ENCODE peak calls at places on chromosomes 13 and 19, in ten cellular contexts. One of them, this sample, is unnamed.

GRCh38 chr13:99605417-99606321 is 104.4 kb downstream of the TM9SF2 start:
- DNase-seq in fibroblast of the conjunctiva: no peak
- DNase-seq in MCF 10A: peak
- DNase-seq in Caco-2: peak
- DNase-seq in stimulated activated CD4-positive, alpha-beta T cell treated with anti-CD3 and anti-CD28 coated beads, Interleukin-1b, Interleukin-23, amount 100 ng/mL, for 1 hour: no peak
- DNase-seq in posterior cingulate gyrus: no peak
- DNase-seq in AG10803: peak
- DNase-seq in stimulated activated CD8-positive, alpha-beta memory T cell treated with anti-CD3 and anti-CD28 coated beads, Interleukin-7, amount 100 ng/mL, for 48 hours: peak
- DNase-seq in EH: peak
- DNase-seq in activated naive CD8-positive, alpha-beta T cell treated with anti-CD3 and anti-CD28 coated beads, Interleukin-2, amount 50 U/mL, for 24 hours: peak
- DNase-seq in this sample: no peak

GRCh38 chr13:49304763-49305695 is 57.3 kb downstream of the CDADC1 start:
- DNase-seq in stimulated activated CD8-positive, alpha-beta memory T cell treated with anti-CD3 and anti-CD28 coated beads, Interleukin-7, amount 100 ng/mL, for 48 hours: no peak
- DNase-seq in AG10803: no peak
- DNase-seq in Caco-2: no peak
- DNase-seq in fibroblast of the conjunctiva: no peak
- DNase-seq in activated naive CD8-positive, alpha-beta T cell treated with anti-CD3 and anti-CD28 coated beads, Interleukin-2, amount 50 U/mL, for 24 hours: no peak
- DNase-seq in EH: no peak
- DNase-seq in posterior cingulate gyrus: no peak
- DNase-seq in MCF 10A: no peak
- DNase-seq in stimulated activated CD4-positive, alpha-beta T cell treated with anti-CD3 and anti-CD28 coated beads, Interleukin-1b, Interleukin-23, amount 100 ng/mL, for 1 hour: no peak
- DNase-seq in this sample: no peak

GRCh38 chr19:46732966-46733692 is 12.7 kb upstream of the FKRP start:
- DNase-seq in MCF 10A: no peak
- DNase-seq in fibroblast of the conjunctiva: no peak
- DNase-seq in AG10803: no peak
- DNase-seq in posterior cingulate gyrus: no peak
- DNase-seq in Caco-2: no peak
- DNase-seq in activated naive CD8-positive, alpha-beta T cell treated with anti-CD3 and anti-CD28 coated beads, Interleukin-2, amount 50 U/mL, for 24 hours: no peak
- DNase-seq in stimulated activated CD8-positive, alpha-beta memory T cell treated with anti-CD3 and anti-CD28 coated beads, Interleukin-7, amount 100 ng/mL, for 48 hours: no peak
- DNase-seq in EH: peak
- DNase-seq in stimulated activated CD4-positive, alpha-beta T cell treated with anti-CD3 and anti-CD28 coated beads, Interleukin-1b, Interleukin-23, amount 100 ng/mL, for 1 hour: no peak
- DNase-seq in this sample: no peak

GRCh38 chr13:59691501-59692066 is 472.1 kb downstream of the DIAPH3 start:
- DNase-seq in posterior cingulate gyrus: no peak
- DNase-seq in stimulated activated CD4-positive, alpha-beta T cell treated with anti-CD3 and anti-CD28 coated beads, Interleukin-1b, Interleukin-23, amount 100 ng/mL, for 1 hour: no peak
- DNase-seq in stimulated activated CD8-positive, alpha-beta memory T cell treated with anti-CD3 and anti-CD28 coated beads, Interleukin-7, amount 100 ng/mL, for 48 hours: no peak
- DNase-seq in Caco-2: no peak
- DNase-seq in activated naive CD8-positive, alpha-beta T cell treated with anti-CD3 and anti-CD28 coated beads, Interleukin-2, amount 50 U/mL, for 24 hours: no peak
- DNase-seq in AG10803: no peak
- DNase-seq in MCF 10A: no peak
- DNase-seq in fibroblast of the conjunctiva: no peak
- DNase-seq in EH: peak
- DNase-seq in this sample: no peak

GRCh38 chr19:4847190-4847973 is 15.9 kb upstream of the TICAM1 start:
- DNase-seq in stimulated activated CD8-positive, alpha-beta memory T cell treated with anti-CD3 and anti-CD28 coated beads, Interleukin-7, amount 100 ng/mL, for 48 hours: no peak
- DNase-seq in activated naive CD8-positive, alpha-beta T cell treated with anti-CD3 and anti-CD28 coated beads, Interleukin-2, amount 50 U/mL, for 24 hours: no peak
- DNase-seq in AG10803: no peak
- DNase-seq in posterior cingulate gyrus: no peak
- DNase-seq in stimulated activated CD4-positive, alpha-beta T cell treated with anti-CD3 and anti-CD28 coated beads, Interleukin-1b, Interleukin-23, amount 100 ng/mL, for 1 hour: no peak
- DNase-seq in MCF 10A: no peak
- DNase-seq in Caco-2: no peak
- DNase-seq in fibroblast of the conjunctiva: no peak
- DNase-seq in EH: no peak
- DNase-seq in this sample: no peak

GRCh38 chr19:6161271-6161850 is 25.9 kb downstream of the ACSBG2 start:
- DNase-seq in MCF 10A: peak
- DNase-seq in stimulated activated CD8-positive, alpha-beta memory T cell treated with anti-CD3 and anti-CD28 coated beads, Interleukin-7, amount 100 ng/mL, for 48 hours: no peak
- DNase-seq in activated naive CD8-positive, alpha-beta T cell treated with anti-CD3 and anti-CD28 coated beads, Interleukin-2, amount 50 U/mL, for 24 hours: peak
- DNase-seq in Caco-2: peak
- DNase-seq in AG10803: no peak
- DNase-seq in fibroblast of the conjunctiva: no peak
- DNase-seq in EH: no peak
- DNase-seq in posterior cingulate gyrus: no peak
- DNase-seq in stimulated activated CD4-positive, alpha-beta T cell treated with anti-CD3 and anti-CD28 coated beads, Interleukin-1b, Interleukin-23, amount 100 ng/mL, for 1 hour: peak
- DNase-seq in this sample: no peak

GRCh38 chr19:11224429-11224828 is 15.0 kb upstream of the ANGPTL8 start:
- DNase-seq in stimulated activated CD8-positive, alpha-beta memory T cell treated with anti-CD3 and anti-CD28 coated beads, Interleukin-7, amount 100 ng/mL, for 48 hours: no peak
- DNase-seq in AG10803: no peak
- DNase-seq in activated naive CD8-positive, alpha-beta T cell treated with anti-CD3 and anti-CD28 coated beads, Interleukin-2, amount 50 U/mL, for 24 hours: no peak
- DNase-seq in stimulated activated CD4-positive, alpha-beta T cell treated with anti-CD3 and anti-CD28 coated beads, Interleukin-1b, Interleukin-23, amount 100 ng/mL, for 1 hour: no peak
- DNase-seq in EH: no peak
- DNase-seq in posterior cingulate gyrus: no peak
- DNase-seq in MCF 10A: no peak
- DNase-seq in fibroblast of the conjunctiva: no peak
- DNase-seq in Caco-2: no peak
- DNase-seq in this sample: no peak

GRCh38 chr13:72495681-72496080 is 231.7 kb downstream of the MZT1 start:
- DNase-seq in activated naive CD8-positive, alpha-beta T cell treated with anti-CD3 and anti-CD28 coated beads, Interleukin-2, amount 50 U/mL, for 24 hours: no peak
- DNase-seq in stimulated activated CD4-positive, alpha-beta T cell treated with anti-CD3 and anti-CD28 coated beads, Interleukin-1b, Interleukin-23, amount 100 ng/mL, for 1 hour: no peak
- DNase-seq in fibroblast of the conjunctiva: no peak
- DNase-seq in EH: no peak
- DNase-seq in Caco-2: no peak
- DNase-seq in MCF 10A: no peak
- DNase-seq in stimulated activated CD8-positive, alpha-beta memory T cell treated with anti-CD3 and anti-CD28 coated beads, Interleukin-7, amount 100 ng/mL, for 48 hours: no peak
- DNase-seq in posterior cingulate gyrus: no peak
- DNase-seq in AG10803: no peak
- DNase-seq in this sample: no peak

GRCh38 chr19:11437955-11438354 is 2.5 kb downstream of the PRKCSH start:
- DNase-seq in activated naive CD8-positive, alpha-beta T cell treated with anti-CD3 and anti-CD28 coated beads, Interleukin-2, amount 50 U/mL, for 24 hours: no peak
- DNase-seq in AG10803: no peak
- DNase-seq in posterior cingulate gyrus: no peak
- DNase-seq in stimulated activated CD4-positive, alpha-beta T cell treated with anti-CD3 and anti-CD28 coated beads, Interleukin-1b, Interleukin-23, amount 100 ng/mL, for 1 hour: no peak
- DNase-seq in fibroblast of the conjunctiva: no peak
- DNase-seq in MCF 10A: no peak
- DNase-seq in EH: no peak
- DNase-seq in Caco-2: no peak
- DNase-seq in stimulated activated CD8-positive, alpha-beta memory T cell treated with anti-CD3 and anti-CD28 coated beads, Interleukin-7, amount 100 ng/mL, for 48 hours: no peak
- DNase-seq in this sample: no peak

GRCh38 chr19:33878912-33879810 is 82.5 kb downstream of the KCTD15 start:
- DNase-seq in MCF 10A: no peak
- DNase-seq in activated naive CD8-positive, alpha-beta T cell treated with anti-CD3 and anti-CD28 coated beads, Interleukin-2, amount 50 U/mL, for 24 hours: no peak
- DNase-seq in EH: no peak
- DNase-seq in posterior cingulate gyrus: no peak
- DNase-seq in Caco-2: no peak
- DNase-seq in stimulated activated CD4-positive, alpha-beta T cell treated with anti-CD3 and anti-CD28 coated beads, Interleukin-1b, Interleukin-23, amount 100 ng/mL, for 1 hour: no peak
- DNase-seq in stimulated activated CD8-positive, alpha-beta memory T cell treated with anti-CD3 and anti-CD28 coated beads, Interleukin-7, amount 100 ng/mL, for 48 hours: no peak
- DNase-seq in fibroblast of the conjunctiva: no peak
- DNase-seq in AG10803: no peak
- DNase-seq in this sample: no peak

This sample was measured in NCI-H2107.